ENCODE peak calls at places on chromosomes 1 and 21, in nine cellular contexts. Q is spleen, J is left ventricle myocardium inferior, V is cardiac muscle cell, G is AG04450, B is K562, R is HFF-Myc, A is mammary epithelial cell, I is left lung. K is an unnamed sample.

GRCh38 chr1:61079276-61079897 is 3.0 kb upstream of the NFIA start:
- DNase-seq in Q (no peak), J (no peak), V (peak), G (no peak), B (peak), R (no peak), A (no peak), I (no peak), K (no peak)

GRCh38 chr21:25564349-25564948 is 42.8 kb downstream of the MRPL39 start:
- DNase-seq in Q (no peak), J (no peak), V (no peak), G (no peak), B (no peak), R (no peak), A (no peak), I (no peak), K (no peak)

GRCh38 chr1:62325076-62325475 is 5.8 kb upstream of the KANK4 start:
- DNase-seq in Q (no peak), J (no peak), V (peak), G (no peak), B (no peak), R (no peak), A (peak), I (no peak), K (no peak)

GRCh38 chr1:173478099-173478555 is 992 bp downstream of the PRDX6 start:
- DNase-seq in Q (no peak), J (peak), V (peak), G (no peak), B (peak), R (peak), A (peak), I (no peak), K (no peak)

GRCh38 chr1:46152021-46152420 is 19.6 kb upstream of the PIK3R3 start:
- DNase-seq in Q (no peak), J (no peak), V (no peak), G (peak), B (no peak), R (no peak), A (peak), I (no peak), K (no peak)

GRCh38 chr1:31412732-31413404 is at the start of gene SERINC2:
- DNase-seq in Q (peak), J (no peak), V (peak), G (no peak), B (peak), R (no peak), A (peak), I (peak), K (no peak)

GRCh38 chr1:198267921-198268320 is 111.1 kb downstream of the NEK7 start:
- DNase-seq in Q (no peak), J (no peak), V (no peak), G (no peak), B (no peak), R (no peak), A (peak), I (no peak), K (peak)

GRCh38 chr1:201495447-201496295 is 11.3 kb downstream of the CSRP1 start:
- DNase-seq in Q (no peak), J (peak), V (peak), G (no peak), B (no peak), R (no peak), A (no peak), I (no peak), K (no peak)

GRCh38 chr1:84724128-84724860 is 34.0 kb upstream of the SSX2IP start:
- DNase-seq in Q (peak), J (no peak), V (no peak), G (no peak), B (peak), R (no peak), A (no peak), I (peak), K (no peak)

GRCh38 chr1:40780678-40781613 is 2.6 kb upstream of the KCNQ4 start:
- DNase-seq in Q (no peak), J (no peak), V (no peak), G (no peak), B (no peak), R (no peak), A (peak), I (no peak), K (no peak)

GRCh38 chr1:156859523-156860112 is 701 bp upstream of the INSRR start:
- DNase-seq in Q (no peak), J (no peak), V (no peak), G (no peak), B (no peak), R (no peak), A (peak), I (no peak), K (no peak)

GRCh38 chr1:179938752-179939151 is 15.9 kb upstream of the CEP350 start:
- DNase-seq in Q (no peak), J (no peak), V (peak), G (peak), B (no peak), R (no peak), A (no peak), I (no peak), K (peak)

GRCh38 chr1:1148061-1148460 is 25.6 kb upstream of the TTLL10 start:
- DNase-seq in Q (no peak), J (no peak), V (no peak), G (no peak), B (no peak), R (no peak), A (no peak), I (no peak), K (no peak)

GRCh38 chr1:180027949-180028445 is 73.4 kb downstream of the CEP350 start:
- DNase-seq in Q (no peak), J (no peak), V (no peak), G (peak), B (no peak), R (no peak), A (peak), I (no peak), K (no peak)

GRCh38 chr21:22575165-22575584 is 1577.0 kb downstream of the NCAM2 start:
- DNase-seq in Q (no peak), J (no peak), V (peak), G (no peak), B (peak), R (no peak), A (no peak), I (no peak), K (peak)

GRCh38 chr1:116066868-116067563 is 44.2 kb upstream of the MAB21L3 start:
- DNase-seq in Q (no peak), J (no peak), V (no peak), G (no peak), B (no peak), R (peak), A (peak), I (no peak), K (no peak)

GRCh38 chr1:111733183-111733995 is 5.8 kb downstream of the INKA2 start:
- DNase-seq in Q (peak), J (peak), V (no peak), G (no peak), B (peak), R (peak), A (no peak), I (peak), K (no peak)

GRCh38 chr1:13996334-13996733 is 296.3 kb downstream of the PRDM2 start:
- DNase-seq in Q (no peak), J (no peak), V (no peak), G (no peak), B (no peak), R (no peak), A (no peak), I (no peak), K (peak)

GRCh38 chr1:99674665-99675064 is 28.8 kb downstream of the PALMD start:
- DNase-seq in Q (no peak), J (no peak), V (no peak), G (no peak), B (no peak), R (no peak), A (peak), I (no peak), K (no peak)

GRCh38 chr1:89660086-89660946 is 27.4 kb downstream of the LRRC8C start:
- DNase-seq in Q (no peak), J (no peak), V (no peak), G (no peak), B (no peak), R (peak), A (no peak), I (no peak), K (no peak)

GRCh38 chr1:94606471-94606870 is 64.9 kb upstream of the F3 start:
- DNase-seq in Q (no peak), J (no peak), V (no peak), G (no peak), B (no peak), R (no peak), A (no peak), I (no peak), K (no peak)

GRCh38 chr21:45551316-45551715 is 9.1 kb upstream of the SLC19A1 start:
- DNase-seq in Q (peak), J (peak), V (no peak), G (no peak), B (peak), R (peak), A (peak), I (no peak), K (no peak)

GRCh38 chr1:241532864-241533263 is 686 bp downstream of the KMO start:
- DNase-seq in Q (peak), J (no peak), V (no peak), G (no peak), B (no peak), R (no peak), A (peak), I (no peak), K (no peak)

GRCh38 chr1:114384922-114385321 is 126.1 kb downstream of the TRIM33 start:
- DNase-seq in Q (no peak), J (no peak), V (no peak), G (no peak), B (no peak), R (no peak), A (no peak), I (no peak), K (no peak)

GRCh38 chr1:226814751-226815496 is 55.5 kb upstream of the PSEN2 start:
- DNase-seq in Q (peak), J (peak), V (no peak), G (peak), B (no peak), R (peak), A (peak), I (peak), K (peak)

GRCh38 chr1:234535763-234536515 is 57.0 kb upstream of the TARBP1 start:
- DNase-seq in Q (peak), J (peak), V (no peak), G (no peak), B (no peak), R (no peak), A (no peak), I (no peak), K (no peak)

GRCh38 chr1:61013953-61014667 is 68.3 kb upstream of the NFIA start:
- DNase-seq in Q (no peak), J (no peak), V (no peak), G (no peak), B (no peak), R (no peak), A (no peak), I (no peak), K (no peak)

GRCh38 chr1:190154744-190155143 is 322.9 kb downstream of the BRINP3 start:
- DNase-seq in Q (no peak), J (no peak), V (no peak), G (no peak), B (no peak), R (no peak), A (no peak), I (no peak), K (no peak)

GRCh38 chr1:43975249-43975961 is 645 bp downstream of the ATP6V0B start:
- DNase-seq in Q (peak), J (peak), V (peak), G (no peak), B (peak), R (no peak), A (peak), I (peak), K (no peak)

GRCh38 chr1:9849691-9850441 is 26.1 kb upstream of the CLSTN1 start:
- DNase-seq in Q (no peak), J (no peak), V (no peak), G (no peak), B (peak), R (no peak), A (no peak), I (no peak), K (no peak)

GRCh38 chr1:170927955-170928850 is 7.1 kb upstream of the MROH9 start:
- DNase-seq in Q (no peak), J (no peak), V (no peak), G (no peak), B (no peak), R (no peak), A (peak), I (no peak), K (no peak)

GRCh38 chr1:220682901-220683576 is 7.1 kb upstream of the C1orf115 start:
- DNase-seq in Q (no peak), J (no peak), V (no peak), G (no peak), B (no peak), R (no peak), A (no peak), I (peak), K (no peak)

GRCh38 chr1:156805766-156806511 is 10.7 kb downstream of the SH2D2A start:
- DNase-seq in Q (no peak), J (peak), V (no peak), G (peak), B (no peak), R (peak), A (peak), I (no peak), K (no peak)

GRCh38 chr1:231383159-231383855 is 38.8 kb downstream of the EGLN1 start:
- DNase-seq in Q (no peak), J (no peak), V (no peak), G (no peak), B (no peak), R (no peak), A (peak), I (no peak), K (no peak)

GRCh38 chr1:227072991-227073390 is 132.9 kb downstream of the COQ8A start:
- DNase-seq in Q (no peak), J (no peak), V (no peak), G (no peak), B (no peak), R (no peak), A (peak), I (no peak), K (no peak)

GRCh38 chr1:153635872-153636271 is 2.0 kb downstream of the CHTOP start:
- DNase-seq in Q (no peak), J (no peak), V (no peak), G (no peak), B (no peak), R (no peak), A (no peak), I (no peak), K (no peak)

GRCh38 chr1:28249013-28249870 is 10.1 kb upstream of the SESN2 start:
- DNase-seq in Q (no peak), J (peak), V (no peak), G (no peak), B (peak), R (no peak), A (peak), I (peak), K (no peak)
- H3K4me3 ChIP-seq in Q (no peak), J (peak), V (no peak), G (peak), B (peak), R (no peak), A (peak), I (no peak), K (peak)

GRCh38 chr1:212293579-212293978 is 8.4 kb downstream of the PPP2R5A start:
- DNase-seq in Q (no peak), J (no peak), V (peak), G (no peak), B (peak), R (no peak), A (no peak), I (no peak), K (no peak)
- TF ChIP-seq CTCF in Q (no peak), J (peak), V (peak), G (peak), B (peak), R (no peak), A (peak), I (no peak), K (peak)

GRCh38 chr1:3063379-3064295 is 5.4 kb upstream of the PRDM16 start:
- DNase-seq in Q (peak), J (no peak), V (no peak), G (no peak), B (no peak), R (no peak), A (no peak), I (peak), K (no peak)
- H3K4me3 ChIP-seq in Q (no peak), J (peak), V (peak), G (no peak), B (no peak), R (no peak), A (no peak), I (no peak), K (peak)

DNA sequence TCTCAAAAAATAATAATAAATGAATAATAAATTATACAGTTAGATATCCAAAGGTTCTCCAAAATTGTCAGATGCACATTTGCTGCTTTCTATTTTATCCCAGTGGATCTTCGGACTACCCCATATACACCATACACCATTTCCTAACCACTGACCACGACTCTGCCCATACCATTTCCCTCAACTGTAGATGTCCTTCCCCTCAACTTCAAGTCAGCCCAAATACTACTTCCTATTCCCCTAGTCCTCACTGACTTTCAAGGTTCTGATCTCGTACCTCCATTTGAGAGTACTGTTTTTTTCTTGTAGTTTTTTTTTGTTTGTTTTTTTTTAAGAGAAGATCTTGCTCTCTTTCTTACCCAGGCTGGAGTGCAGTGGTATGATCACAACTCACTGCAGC is 19.6 kb downstream of the EIF4G3 start:
- DNase-seq in Q (no peak), J (no peak), V (no peak), G (no peak), B (no peak), R (no peak), A (no peak), I (no peak), K (no peak)
- TF ChIP-seq CTCF in Q (no peak), J (no peak), V (no peak), G (no peak), B (no peak), R (no peak), A (no peak), I (no peak), K (no peak)

DNA sequence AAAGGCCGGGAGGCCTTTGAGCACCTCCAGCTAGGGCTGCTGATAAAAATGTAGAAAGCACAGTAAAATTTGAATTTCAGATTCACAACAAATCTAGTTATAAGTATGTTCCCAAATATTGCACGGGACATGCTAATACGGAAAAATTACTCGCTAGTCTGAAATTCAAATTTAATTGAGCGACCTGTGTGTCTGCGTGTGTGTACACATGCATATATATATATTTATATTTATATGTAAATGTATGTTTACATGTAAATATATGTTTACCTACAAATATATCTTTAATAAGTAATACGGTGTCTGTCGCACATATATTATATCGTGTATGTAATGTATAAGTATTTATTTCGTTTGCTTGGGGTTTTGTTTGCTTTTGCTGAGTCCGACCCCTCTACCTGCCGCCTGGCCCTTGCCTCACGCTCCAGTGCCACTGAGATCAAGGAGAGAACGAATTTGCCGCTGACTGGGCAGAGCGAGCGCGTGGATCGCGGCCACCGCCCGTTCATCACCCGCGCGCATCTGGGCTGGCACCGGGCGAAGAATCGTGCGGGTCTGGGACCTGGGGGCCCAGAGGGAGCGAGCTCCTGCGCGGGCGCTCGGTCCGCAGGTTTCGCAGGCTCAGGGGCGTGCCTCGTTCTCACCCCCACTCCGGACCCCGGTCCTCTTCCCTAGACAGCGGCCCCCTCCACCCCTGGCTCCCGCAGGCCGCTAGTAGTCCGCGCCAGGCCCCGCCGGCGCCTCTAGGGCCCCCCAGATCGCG is 526 bp upstream of the WRAP73 start:
- DNase-seq in Q (peak), J (no peak), V (no peak), G (no peak), B (no peak), R (no peak), A (no peak), I (peak), K (no peak)
- H3K4me3 ChIP-seq in Q (peak), J (peak), V (peak), G (no peak), B (no peak), R (peak), A (no peak), I (peak), K (no peak)

GRCh38 chr1:66761273-66761672 is 9.0 kb downstream of the DYNLT5 start:
- DNase-seq in Q (no peak), J (no peak), V (no peak), G (no peak), B (no peak), R (no peak), A (peak), I (no peak), K (no peak)
- TF ChIP-seq CTCF in Q (no peak), J (no peak), V (peak), G (no peak), B (no peak), R (peak), A (peak), I (no peak), K (no peak)

GRCh38 chr1:182611326-182611725 is 7.1 kb upstream of the RGS16 start:
- DNase-seq in Q (no peak), J (no peak), V (no peak), G (no peak), B (no peak), R (no peak), A (no peak), I (no peak), K (no peak)
- H3K4me3 ChIP-seq in Q (no peak), J (no peak), V (no peak), G (no peak), B (no peak), R (no peak), A (no peak), I (no peak), K (no peak)

K was measured in retinal pigment epithelial cell.